ENCODE peak calls at places on chromosomes 12 and 14, in five cellular contexts. Z is testis, E is K562, W is H1, A is uterus. U is an unnamed sample.

GRCh38 chr12:81809829-81810595 is 50.9 kb upstream of the PPFIA2 start:
- DNase-seq in Z (no peak), E (no peak), W (no peak), A (no peak), U (no peak)

GRCh38 chr12:80188566-80188965 is 89.2 kb downstream of the OTOGL start:
- DNase-seq in Z (no peak), E (no peak), W (no peak), A (no peak), U (no peak)

GRCh38 chr14:97251423-97252155 is 454.4 kb downstream of the VRK1 start:
- DNase-seq in Z (no peak), E (no peak), W (peak; percentile 13), A (no peak), U (no peak)

GRCh38 chr12:84875241-84875640 is 37.4 kb downstream of the SLC6A15 start:
- DNase-seq in Z (no peak), E (no peak), W (no peak), A (no peak), U (no peak)

GRCh38 chr14:103033744-103034143 is 23.6 kb downstream of the CDC42BPB start:
- DNase-seq in Z (no peak), E (no peak), W (no peak), A (peak; percentile 32), U (peak; percentile 2)

GRCh38 chr12:41795066-41795465 is 349.6 kb downstream of the GXYLT1 start:
- DNase-seq in Z (no peak), E (no peak), W (no peak), A (no peak), U (no peak)

GRCh38 chr12:25957898-25958253 is 606 bp upstream of the RASSF8 start:
- DNase-seq in Z (no peak), E (no peak), W (no peak), A (peak; percentile 62), U (no peak)

GRCh38 chr14:45038865-45039264 is 45.1 kb upstream of the PRPF39 start:
- DNase-seq in Z (no peak), E (peak; percentile 4), W (no peak), A (no peak), U (no peak)

DNA sequence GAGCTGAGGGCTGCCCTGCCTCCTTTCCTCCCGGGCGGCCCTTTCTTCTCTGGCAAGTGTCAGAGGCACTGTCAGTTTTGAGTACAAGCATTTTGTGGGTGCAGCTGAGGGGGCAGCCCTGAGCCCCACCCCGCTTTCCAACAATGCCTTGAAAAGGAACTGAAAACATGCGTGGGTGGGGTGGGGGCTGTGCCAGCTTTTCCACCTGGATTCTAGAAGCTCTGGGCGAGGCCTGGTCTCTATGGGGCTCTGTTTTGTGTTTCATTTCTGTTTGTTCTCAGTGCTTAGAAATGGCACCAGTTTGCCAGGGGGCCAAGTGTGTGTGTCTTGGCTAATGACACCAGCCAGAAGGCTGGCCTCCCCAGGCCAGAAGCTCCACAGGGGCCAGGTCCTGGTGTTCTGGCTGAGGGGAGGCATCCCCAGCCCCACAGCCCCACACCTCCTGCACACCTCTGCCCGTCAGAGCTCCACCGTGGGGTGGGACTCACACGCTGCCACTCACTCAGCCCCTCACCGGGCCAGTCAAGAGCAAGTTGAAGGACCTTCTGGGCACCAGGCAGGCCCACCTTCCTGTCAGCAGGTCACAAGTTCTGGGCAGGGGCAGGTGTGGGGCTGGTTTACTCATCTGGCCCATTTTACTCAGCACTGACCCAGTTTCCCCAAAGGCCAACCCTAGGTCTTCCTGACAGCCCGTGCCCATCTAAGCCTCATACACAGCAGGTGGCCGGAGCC is 155.1 kb downstream of the CALM1 start:
- DNase-seq in Z (no peak), E (no peak), W (no peak), A (no peak), U (no peak)
- H3K27ac ChIP-seq in Z (no peak overlapping the region), E (no peak overlapping the region), W (no peak overlapping the region), A (no peak overlapping the region), U (peak overlapping the region; percentile 55)

DNA sequence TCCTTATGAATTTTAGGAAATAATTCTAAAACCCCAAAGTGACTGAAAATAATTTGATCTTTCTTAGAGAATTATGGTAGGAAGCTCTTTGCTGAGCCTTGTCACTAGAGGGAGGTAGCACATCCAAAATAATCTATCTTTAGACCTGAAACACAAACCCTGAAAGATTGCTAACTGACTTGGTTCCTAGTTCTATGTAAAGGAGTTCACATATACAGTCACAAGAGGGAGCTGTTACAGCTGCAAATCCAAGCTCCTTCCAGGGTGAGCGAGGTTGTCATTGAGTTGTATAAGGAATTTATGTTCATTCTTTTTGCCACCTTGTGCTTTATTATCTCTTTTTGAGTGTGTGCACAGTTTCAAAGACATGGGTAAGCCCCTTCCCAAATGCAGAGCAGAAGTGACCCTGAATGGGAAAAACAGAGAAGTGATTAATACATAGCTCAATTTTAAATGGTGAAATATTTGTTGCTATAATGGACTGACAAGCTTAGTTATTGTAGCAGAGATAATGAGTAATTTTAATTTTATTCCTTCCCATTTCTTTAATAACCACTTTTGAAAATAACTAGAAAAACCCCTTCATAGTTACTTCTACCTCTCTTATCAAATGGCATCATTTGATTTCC is 387.9 kb downstream of the DAD1 start:
- DNase-seq in Z (peak; percentile 17), E (peak; percentile 8), W (no peak), A (no peak), U (no peak)
- TF ChIP-seq CTCF in Z (no peak), E (peak; percentile 34), W (peak; percentile 74), A (no peak), U (no peak)

GRCh38 chr14:52729925-52730707 is at the start of gene STYX:
- DNase-seq in Z (peak; percentile 99), E (peak; percentile 97), W (peak; percentile 97), A (peak; percentile 98), U (peak; percentile 97)
- TF ChIP-seq POLR2A in Z (peak; percentile 61), E (peak; percentile 86), W (peak; percentile 94), A (peak; percentile 86), U (peak; percentile 52)

GRCh38 chr14:94041551-94042346 is 15.6 kb downstream of the OTUB2 start:
- DNase-seq in Z (peak; percentile 68), E (no peak), W (no peak), A (no peak), U (no peak)
- H3K27ac ChIP-seq in Z (no peak overlapping the region), E (no peak overlapping the region), W (no peak overlapping the region), A (no peak overlapping the region), U (no peak overlapping the region)

GRCh38 chr12:121523741-121524140 is 57.1 kb downstream of the KDM2B start:
- DNase-seq in Z (no peak), E (no peak), W (no peak), A (no peak), U (no peak)
- TF ChIP-seq CTCF in Z (no peak), E (no peak), W (no peak), A (no peak), U (no peak)

GRCh38 chr12:109772622-109773321 is 59.1 kb downstream of the FAM222A start:
- DNase-seq in Z (no peak), E (no peak), W (no peak), A (no peak), U (no peak)

GRCh38 chr12:109773384-109774011 is 59.7 kb downstream of the TRPV4 start:
- DNase-seq in Z (peak; percentile 58), E (no peak), W (no peak), A (no peak), U (peak; percentile 45)

GRCh38 chr12:109776624-109777023 is 56.6 kb downstream of the TRPV4 start:
- DNase-seq in Z (no peak), E (no peak), W (no peak), A (no peak), U (no peak)

GRCh38 chr12:109777544-109777943 is 55.7 kb downstream of the TRPV4 start:
- DNase-seq in Z (no peak), E (peak; percentile 27), W (no peak), A (no peak), U (no peak)

DNA sequence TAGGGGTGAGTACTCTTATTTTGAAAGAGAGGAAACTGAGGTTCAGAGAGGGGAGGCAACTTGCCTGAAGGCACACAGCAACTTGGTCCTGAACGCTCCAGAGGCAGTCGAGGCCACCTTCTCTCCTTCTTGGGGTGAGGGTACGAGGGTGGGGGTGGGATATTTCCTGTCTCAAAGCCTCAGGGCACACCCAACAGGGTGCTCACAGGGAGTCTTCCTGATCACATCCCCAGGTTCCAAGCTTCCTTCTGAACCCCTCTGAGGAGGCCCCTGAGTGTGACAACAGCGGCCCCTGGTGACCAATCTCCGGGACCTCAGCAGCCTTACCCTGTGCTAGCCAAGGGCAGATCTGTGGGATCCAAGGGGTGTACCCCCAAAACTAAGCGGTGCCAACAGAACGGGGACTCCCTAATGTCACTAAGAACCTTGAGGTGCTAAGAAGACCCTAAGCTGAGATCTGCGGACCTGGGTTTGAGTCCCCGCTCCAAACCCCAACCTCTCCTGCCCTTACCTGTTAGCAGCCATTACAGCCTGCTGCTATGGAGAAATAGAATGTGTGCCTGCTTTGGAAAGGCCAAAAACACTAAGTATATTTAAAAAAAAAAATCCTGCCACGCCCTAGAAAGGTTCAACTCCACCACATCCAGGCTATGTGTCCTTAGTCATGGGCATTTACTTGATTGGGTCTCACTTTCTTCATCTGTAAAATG is 57.9 kb downstream of the TRPV4 start:
- DNase-seq in Z (peak; percentile 81), E (peak; percentile 77), W (peak; percentile 31), A (peak; percentile 54), U (peak; percentile 79)
- TF ChIP-seq POLR2A in Z (no peak), E (no peak), W (no peak), A (no peak), U (no peak)

U was measured in breast epithelium.